ENCODE peak calls at places on chromosomes 1 and 21, in four cellular contexts. U is SK-N-SH, P is GM12878, L is HepG2. V is an unnamed sample.

GRCh38 chr21:28752131-28752530 is 240.5 kb downstream of the LTN1 start:
- DNase-seq in U (no peak), L (peak), P (no peak), V (no peak)

GRCh38 chr1:23545851-23546250 is 13.4 kb downstream of the ID3 start:
- DNase-seq in U (no peak), L (no peak), P (no peak), V (no peak)

GRCh38 chr1:9892563-9893528 is 17.2 kb downstream of the CTNNBIP1 start:
- DNase-seq in L (no peak), U (no peak), P (no peak), V (peak)

GRCh38 chr1:2525896-2526823 is at the start of gene PANK4:
- DNase-seq in P (no peak), U (peak), L (peak), V (peak)

GRCh38 chr1:67618285-67619018 is 66.5 kb upstream of the GADD45A start:
- DNase-seq in U (no peak), L (no peak), P (no peak), V (peak)

GRCh38 chr1:227949954-227950734 is 2.4 kb upstream of the WNT9A start:
- DNase-seq in P (no peak), U (no peak), L (no peak), V (no peak)

GRCh38 chr1:36448530-36449051 is 1.7 kb downstream of the OSCP1 start:
- DNase-seq in U (peak), L (no peak), P (no peak), V (no peak)

GRCh38 chr1:17199267-17200044 is 5.5 kb upstream of the PADI1 start:
- DNase-seq in P (no peak), U (no peak), L (no peak), V (no peak)

GRCh38 chr1:46770541-46770940 is 28.3 kb upstream of the CYP4B1 start:
- DNase-seq in P (no peak), U (no peak), L (no peak), V (no peak)

GRCh38 chr1:77888071-77888428 is 374 bp upstream of the NEXN start:
- DNase-seq in U (no peak), P (no peak), L (peak), V (no peak)

GRCh38 chr1:174258148-174258550 is 98.8 kb downstream of the RABGAP1L start:
- DNase-seq in P (no peak), L (peak), U (peak), V (no peak)

GRCh38 chr1:3892748-3893147 is 7.3 kb downstream of the C1orf174 start:
- DNase-seq in P (no peak), U (no peak), L (no peak), V (no peak)

GRCh38 chr1:47827032-47827585 is 170.1 kb downstream of the TRABD2B start:
- DNase-seq in P (no peak), U (no peak), L (no peak), V (no peak)

GRCh38 chr1:19921310-19921709 is 2.1 kb downstream of the PLA2G2E start:
- DNase-seq in U (no peak), L (no peak), P (no peak), V (no peak)

GRCh38 chr1:243487649-243488227 is 231.9 kb downstream of the SDCCAG8 start:
- DNase-seq in U (no peak), L (no peak), P (no peak), V (no peak)

GRCh38 chr1:27658951-27659496 is 13.0 kb downstream of the IFI6 start:
- DNase-seq in U (no peak), L (no peak), P (peak), V (no peak)

GRCh38 chr1:19007491-19008441 is 51.3 kb upstream of the IFFO2 start:
- DNase-seq in U (peak), P (no peak), L (peak), V (no peak)

GRCh38 chr1:226424228-226425003 is 16.5 kb upstream of the PARP1 start:
- DNase-seq in U (peak), L (no peak), P (no peak), V (peak)

GRCh38 chr1:208475951-208476824 is 232.0 kb upstream of the PLXNA2 start:
- DNase-seq in P (no peak), U (peak), L (peak), V (no peak)

GRCh38 chr1:224929335-224930237 is at the start of gene DNAH14:
- DNase-seq in P (no peak), L (peak), U (peak), V (peak)

GRCh38 chr1:85884372-85885035 is 176.3 kb upstream of the ZNHIT6 start:
- DNase-seq in P (no peak), U (peak), L (peak), V (peak)

GRCh38 chr1:175191654-175192053 is 922 bp downstream of the KIAA0040 start:
- DNase-seq in L (no peak), U (no peak), P (no peak), V (no peak)

GRCh38 chr1:209692745-209693504 is 11.7 kb upstream of the HSD11B1 start:
- DNase-seq in U (peak), L (peak), P (peak), V (peak)
- TF ChIP-seq JUND in U (no peak), L (no peak), P (no peak), V (no peak)

GRCh38 chr1:26318338-26319064 is 743 bp downstream of the CD52 start:
- DNase-seq in U (no peak), P (no peak), L (no peak), V (no peak)
- TF ChIP-seq JUND in U (no peak), P (no peak), L (no peak), V (no peak)

GRCh38 chr21:16081304-16081703 is 351.5 kb downstream of the USP25 start:
- DNase-seq in L (no peak), U (no peak), P (no peak), V (no peak)
- TF ChIP-seq JUND in L (no peak), U (no peak), P (no peak), V (no peak)

GRCh38 chr1:42913426-42914091 is 45.1 kb downstream of the SLC2A1 start:
- DNase-seq in L (peak), P (peak), U (peak), V (peak)
- TF ChIP-seq JUND in L (no peak), P (no peak), U (no peak), V (no peak)

GRCh38 chr21:45940621-45941337 is 40.8 kb upstream of the COL6A1 start:
- DNase-seq in P (no peak), U (peak), L (no peak), V (no peak)
- TF ChIP-seq JUND in P (no peak), U (no peak), L (no peak), V (no peak)

DNA sequence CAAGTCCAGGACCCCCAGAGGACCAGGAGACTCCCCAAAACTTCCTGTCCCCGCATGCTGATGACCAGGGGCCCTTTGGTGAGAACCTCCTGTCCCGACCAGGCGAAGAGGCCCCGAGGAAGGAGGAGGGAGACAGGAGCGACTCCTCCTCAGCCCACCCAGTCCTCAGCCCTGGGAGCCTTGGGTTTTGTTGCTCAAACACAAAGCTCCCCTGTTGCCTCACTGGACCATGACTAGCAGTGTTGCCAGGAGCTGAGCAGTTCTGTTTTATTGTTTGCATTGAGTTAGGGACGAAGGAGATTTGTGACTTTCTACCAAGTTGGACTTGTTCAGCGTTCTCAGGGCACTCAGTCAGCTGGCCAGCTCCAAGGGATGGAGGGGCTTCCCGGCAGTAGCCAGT is 10.0 kb downstream of the UMODL1 start:
- DNase-seq in P (no peak), L (no peak), U (no peak), V (no peak)
- TF ChIP-seq JUND in P (no peak), L (no peak), U (no peak), V (no peak)

DNA sequence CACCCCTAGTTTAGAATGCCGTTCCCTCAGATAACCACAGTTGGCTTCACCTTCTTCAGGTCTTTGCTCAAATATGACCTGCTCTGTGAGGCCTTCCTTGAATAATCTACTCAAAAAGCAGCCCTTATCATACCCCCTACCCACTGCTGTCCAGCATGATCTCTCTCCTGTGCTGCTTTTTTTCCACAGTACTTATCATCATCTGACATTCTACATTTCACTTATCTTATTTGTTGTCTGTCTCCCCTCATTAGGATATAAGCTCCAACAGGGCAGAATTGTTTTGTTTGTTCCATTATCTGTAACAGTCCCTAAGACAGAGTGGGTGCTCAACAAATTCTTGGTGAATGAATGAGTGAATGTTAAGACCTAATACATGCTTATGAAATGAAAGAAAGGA is 18.1 kb downstream of the USP24 start:
- DNase-seq in U (no peak), L (no peak), P (no peak), V (no peak)
- TF ChIP-seq JUND in U (no peak), L (no peak), P (no peak), V (no peak)

V was measured in T47D.